ENCODE peak calls at places on chromosomes 12 and 14, in nine cellular contexts. N is astrocyte, P is RWPE1, V is left ventricle myocardium inferior, F is BJ, G is WERI-Rb-1, H is cardiac muscle cell, Y is neural progenitor cell, A is PC-3. Z is an unnamed sample.

GRCh38 chr12:69655616-69656336 is 43.3 kb downstream of the BEST3 start:
- DNase-seq in H (peak), A (peak), Y (no peak), G (no peak), P (peak), V (no peak), F (peak), N (peak), Z (no peak)

GRCh38 chr12:99390707-99391106 is 256.8 kb upstream of the GARIN6 start:
- DNase-seq in V (no peak), P (no peak), G (peak), Y (peak), A (peak), H (peak), N (no peak), F (no peak), Z (peak)

GRCh38 chr12:30806989-30807694 is 52.4 kb upstream of the CAPRIN2 start:
- DNase-seq in P (peak), N (peak), G (peak), F (no peak), A (peak), V (no peak), Y (peak), H (peak), Z (no peak)

GRCh38 chr12:132262256-132263060 is 66.9 kb downstream of the GALNT9 start:
- DNase-seq in P (no peak), A (no peak), H (no peak), V (no peak), Y (no peak), F (no peak), G (no peak), N (no peak), Z (no peak)

GRCh38 chr12:49868952-49869815 is 26.3 kb upstream of the BCDIN3D start:
- DNase-seq in P (no peak), V (peak), A (no peak), F (peak), N (peak), G (peak), Y (no peak), H (peak), Z (peak)

GRCh38 chr14:88995437-88996198 is 171.2 kb downstream of the TTC8 start:
- DNase-seq in N (peak), H (no peak), A (peak), G (no peak), F (peak), Y (no peak), P (peak), V (no peak), Z (no peak)

GRCh38 chr12:101915856-101916255 is 38.5 kb downstream of the DRAM1 start:
- DNase-seq in Y (no peak), A (no peak), V (no peak), F (no peak), G (no peak), N (no peak), H (no peak), P (no peak), Z (no peak)

GRCh38 chr14:70020350-70021170 is 141.3 kb downstream of the SMOC1 start:
- DNase-seq in P (no peak), V (no peak), N (no peak), G (no peak), Y (no peak), H (no peak), A (no peak), F (no peak), Z (no peak)

GRCh38 chr12:105862163-105862821 is 276.5 kb downstream of the NUAK1 start:
- DNase-seq in H (no peak), V (no peak), A (peak), G (no peak), F (no peak), N (no peak), P (no peak), Y (no peak), Z (no peak)

GRCh38 chr14:78848234-78848820 is 678.2 kb downstream of the NRXN3 start:
- DNase-seq in Y (peak), G (peak), A (peak), V (no peak), F (no peak), P (peak), N (peak), H (peak), Z (peak)

GRCh38 chr12:103399986-103400385 is 95.8 kb downstream of the C12orf42 start:
- DNase-seq in V (no peak), P (no peak), A (no peak), G (no peak), F (no peak), N (no peak), Y (no peak), H (no peak), Z (no peak)
- TF ChIP-seq CTCF in V (no peak), P (no peak), A (no peak), G (no peak), F (no peak), N (no peak), Y (no peak), H (no peak), Z (no peak)

GRCh38 chr14:59190372-59190771 is 1.9 kb downstream of the DAAM1 start:
- DNase-seq in Y (peak), F (no peak), N (no peak), G (peak), A (peak), V (no peak), P (no peak), H (peak), Z (peak)
- TF ChIP-seq CTCF in Y (peak), F (peak), N (no peak), G (peak), A (peak), V (no peak), P (peak), H (peak), Z (no peak)

GRCh38 chr12:122028601-122029560 is 7.2 kb downstream of the BCL7A start:
- DNase-seq in N (no peak), Y (no peak), G (no peak), P (no peak), F (no peak), H (no peak), V (no peak), A (no peak), Z (no peak)
- TF ChIP-seq CTCF in N (no peak), Y (no peak), G (no peak), P (no peak), F (no peak), H (no peak), V (no peak), A (no peak), Z (no peak)

DNA sequence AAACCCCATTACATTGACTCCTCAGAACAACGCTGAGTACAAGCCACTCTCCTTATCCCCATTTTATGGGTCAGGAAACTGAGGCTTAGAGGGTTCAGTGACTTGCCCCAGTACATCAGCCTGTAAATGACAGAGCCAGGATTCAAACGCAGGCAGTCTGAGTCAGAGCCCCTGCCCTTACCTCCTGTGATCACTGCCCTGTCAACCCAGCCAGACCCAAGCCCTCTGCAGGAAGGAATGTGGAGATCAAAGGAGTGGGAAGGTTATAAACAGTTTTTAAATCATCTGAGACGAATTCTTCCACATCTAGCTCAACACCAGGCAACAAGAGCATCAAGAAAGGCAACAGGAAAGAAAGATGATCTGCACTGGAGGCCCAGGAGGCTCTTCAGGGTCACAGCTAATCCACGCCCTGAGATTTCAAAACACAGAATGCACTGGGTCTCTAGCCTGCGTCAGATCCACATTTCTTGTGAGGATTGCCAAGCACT is 38.5 kb downstream of the SPTB start:
- DNase-seq in G (no peak), N (peak), H (peak), P (peak), Y (peak), V (no peak), A (peak), F (peak), Z (no peak)
- TF ChIP-seq CTCF in G (peak), N (peak), H (peak), P (no peak), Y (peak), V (peak), A (peak), F (peak), Z (no peak)

GRCh38 chr14:37598973-37599526 is 3.6 kb downstream of the TTC6 start:
- DNase-seq in Y (peak), H (no peak), A (no peak), P (no peak), N (no peak), F (no peak), V (no peak), G (no peak), Z (no peak)

GRCh38 chr14:37601849-37602248 is 6.4 kb downstream of the TTC6 start:
- DNase-seq in Y (no peak), A (no peak), H (no peak), N (no peak), P (no peak), G (no peak), V (no peak), F (no peak), Z (no peak)

GRCh38 chr14:37600880-37601741 is 5.7 kb downstream of the TTC6 start:
- DNase-seq in V (no peak), H (no peak), A (peak), Y (no peak), F (no peak), N (no peak), P (no peak), G (no peak), Z (no peak)

GRCh38 chr14:37598085-37598972 is 2.9 kb downstream of the TTC6 start:
- DNase-seq in N (no peak), H (no peak), F (no peak), G (peak), A (peak), P (no peak), Y (peak), V (no peak), Z (no peak)

DNA sequence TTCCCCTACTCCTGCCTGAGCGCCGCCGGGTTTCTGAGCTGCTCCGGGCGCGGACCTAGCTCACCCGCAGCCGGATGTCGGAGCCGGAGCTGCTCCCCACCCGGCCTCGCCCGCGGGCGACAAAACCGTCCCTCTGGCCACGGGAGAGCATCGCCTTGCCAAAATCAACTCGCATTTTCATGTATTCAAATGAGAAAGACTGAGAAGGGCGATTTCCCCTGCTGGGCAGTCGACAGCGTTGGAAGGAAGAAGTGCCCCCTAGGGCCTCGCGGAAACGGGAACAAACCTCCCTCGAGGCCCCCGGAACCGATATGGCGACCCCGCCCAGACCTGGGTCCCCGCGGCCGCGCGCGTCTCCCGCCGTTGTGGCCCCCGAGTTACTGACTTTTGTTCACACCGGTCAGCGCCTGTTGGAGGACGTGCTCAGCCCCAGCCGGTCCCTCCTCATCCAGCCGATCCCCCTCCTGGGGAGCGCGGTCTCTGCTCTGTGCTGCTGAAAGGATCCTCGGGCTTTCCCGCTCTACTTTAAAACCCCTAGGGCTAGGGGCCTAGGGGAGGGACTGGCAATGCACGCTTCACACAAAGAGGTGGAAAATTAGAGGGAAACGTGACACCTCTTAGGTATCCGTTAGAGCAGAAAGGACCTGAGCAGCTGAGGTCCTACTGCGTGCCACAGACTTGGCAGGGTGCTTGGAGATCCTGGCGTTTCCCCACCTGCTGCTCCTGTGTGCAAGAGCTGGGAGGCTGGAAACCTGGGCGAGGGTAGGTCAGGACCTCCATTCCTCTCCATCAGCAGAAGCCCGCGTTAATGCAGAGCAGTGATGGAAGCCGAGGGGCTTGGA is 4.3 kb downstream of the TTC6 start:
- DNase-seq in A (peak), Y (peak), F (no peak), P (no peak), V (no peak), H (no peak), N (no peak), G (peak), Z (peak)
- TF ChIP-seq CTCF in A (no peak), Y (peak), F (no peak), P (no peak), V (no peak), H (no peak), N (no peak), G (no peak), Z (no peak)

GRCh38 chr12:91810077-91810476 is 335.6 kb downstream of the BTG1 start:
- DNase-seq in Y (no peak), N (no peak), G (no peak), P (no peak), A (no peak), H (no peak), F (no peak), V (no peak), Z (no peak)
- TF ChIP-seq CTCF in Y (no peak), N (no peak), G (no peak), P (no peak), A (no peak), H (no peak), F (no peak), V (no peak), Z (no peak)

GRCh38 chr12:91332305-91332704 is 149.7 kb upstream of the DCN start:
- DNase-seq in H (no peak), G (no peak), N (no peak), F (no peak), P (no peak), Y (no peak), V (no peak), A (peak), Z (no peak)
- TF ChIP-seq CTCF in H (no peak), G (no peak), N (no peak), F (no peak), P (no peak), Y (no peak), V (peak), A (no peak), Z (no peak)

GRCh38 chr14:38808734-38809455 is 294.1 kb downstream of the SEC23A start:
- DNase-seq in G (no peak), Y (no peak), F (no peak), A (peak), N (no peak), V (no peak), P (no peak), H (no peak), Z (no peak)
- TF ChIP-seq CTCF in G (no peak), Y (peak), F (no peak), A (peak), N (no peak), V (no peak), P (no peak), H (no peak), Z (no peak)

DNA sequence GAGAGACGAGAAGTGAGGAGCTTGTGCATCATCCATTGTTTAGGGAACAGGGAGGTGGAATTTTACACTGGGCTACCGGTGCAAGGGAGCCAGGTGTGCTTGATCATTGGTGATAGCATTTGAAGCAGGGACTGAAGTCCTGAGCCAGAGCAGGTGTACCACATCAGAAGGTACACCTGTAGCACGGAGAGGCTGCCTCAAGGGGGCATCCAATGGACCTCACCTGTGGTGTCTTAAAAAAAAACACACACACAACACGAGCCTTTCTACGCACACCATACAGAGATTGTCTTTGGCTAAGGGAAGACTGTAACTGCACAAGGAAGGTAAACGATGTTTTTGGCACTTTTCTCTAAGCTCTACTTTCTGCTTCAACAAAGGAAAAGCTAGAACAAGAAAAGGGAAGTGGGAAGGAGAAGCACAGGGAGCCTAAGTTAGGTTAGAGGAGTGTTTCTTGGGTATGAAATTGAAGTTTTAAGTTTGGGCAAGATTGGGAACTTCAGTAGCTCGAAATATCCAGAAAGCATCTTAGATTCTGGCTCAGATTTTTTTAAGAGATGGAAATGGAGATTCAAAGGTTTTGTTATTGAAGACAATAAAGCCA is 334.3 kb upstream of the FBXO33 start:
- DNase-seq in N (no peak), G (no peak), H (no peak), V (no peak), A (no peak), Y (no peak), F (no peak), P (no peak), Z (no peak)
- TF ChIP-seq CTCF in N (no peak), G (no peak), H (no peak), V (no peak), A (peak), Y (no peak), F (no peak), P (no peak), Z (no peak)

Z was measured in glutamatergic neuron.